ENCODE peak calls at places on chromosome 12, in eight cellular contexts. J is activated CD4-positive, alpha-beta memory T cell treated with anti-CD3 and anti-CD28 coated beads for 36 hours; S is AG09309; C is T-helper 2 cell; K is tibial nerve; F is NCI-H446; R is stimulated activated CD4-positive, alpha-beta T cell treated with anti-CD3 and anti-CD28 coated beads, TNF-alpha, amount 100 ng/mL, for 48 hours; D is D341Med. Q is an unnamed sample.

GRCh38 chr12:7110661-7111060 is 1.6 kb upstream of the C1RL start:
- DNase-seq in D (no peak), J (no peak), C (no peak), S (no peak), F (no peak), R (no peak), K (no peak), Q (no peak)

GRCh38 chr12:93982847-93983315 is 165.5 kb upstream of the PLXNC1 start:
- DNase-seq in R (no peak), C (no peak), F (peak; percentile 38), S (peak; percentile 61), D (no peak), K (no peak), J (peak; percentile 45), Q (peak; percentile 33)

GRCh38 chr12:40054554-40055226 is 51.2 kb downstream of the SLC2A13 start:
- DNase-seq in R (no peak), C (no peak), K (peak; percentile 12), S (peak; percentile 53), J (no peak), F (peak; percentile 76), D (no peak), Q (no peak)

GRCh38 chr12:119700078-119700477 is 32.1 kb downstream of the PRKAB1 start:
- DNase-seq in F (no peak), J (no peak), D (no peak), C (no peak), K (no peak), S (peak; percentile 52), R (no peak), Q (peak; percentile 52)

GRCh38 chr12:117360551-117361311 is 695 bp downstream of the NOS1 start:
- DNase-seq in R (no peak), C (no peak), K (no peak), J (no peak), F (no peak), D (no peak), S (no peak), Q (no peak)

GRCh38 chr12:106583578-106584103 is 837 bp downstream of the RFX4 start:
- DNase-seq in J (peak; percentile 31), F (no peak), K (no peak), C (no peak), R (no peak), S (no peak), D (peak; percentile 65), Q (no peak)

GRCh38 chr12:115201928-115202327 is 518.0 kb upstream of the TBX3 start:
- DNase-seq in R (no peak), C (no peak), F (no peak), K (no peak), J (no peak), D (no peak), S (no peak), Q (no peak)

GRCh38 chr12:111754671-111755070 is 12.1 kb upstream of the ALDH2 start:
- DNase-seq in C (no peak), D (peak; percentile 8), S (no peak), R (no peak), F (no peak), K (no peak), J (no peak), Q (no peak)

GRCh38 chr12:5768171-5768879 is 176.7 kb downstream of the ANO2 start:
- DNase-seq in J (no peak), D (no peak), K (no peak), F (no peak), R (no peak), C (no peak), S (no peak), Q (no peak)

GRCh38 chr12:39188689-39189088 is 254.2 kb downstream of the KIF21A start:
- DNase-seq in J (no peak), K (no peak), D (no peak), R (no peak), S (no peak), F (no peak), C (no peak), Q (no peak)

GRCh38 chr12:63965936-63966602 is 121.6 kb downstream of the SRGAP1 start:
- DNase-seq in C (no peak), F (no peak), D (no peak), K (no peak), S (no peak), J (no peak), R (no peak), Q (no peak)

GRCh38 chr12:38689704-38690103 is 215.7 kb downstream of the CPNE8 start:
- DNase-seq in C (no peak), F (no peak), D (no peak), S (peak; percentile 46), K (no peak), J (no peak), R (no peak), Q (no peak)

Q was measured in kidney tubule cell.